ENCODE peak calls at places on chromosomes 12 and 14, in eight cellular contexts. W is vagina, H is right lobe of liver, X is H54, U is K562, P is lower leg skin, K is Peyer's patch, Q is ovary. F is an unnamed sample.

GRCh38 chr12:21852251-21852650 is 77.7 kb upstream of the KCNJ8 start:
- DNase-seq in W (no peak), H (no peak), X (peak; percentile 1), U (no peak), P (no peak), K (no peak), Q (no peak), F (no peak)

GRCh38 chr14:52013984-52014600 is 24.7 kb downstream of the RTRAF start:
- DNase-seq in W (no peak), H (no peak), X (no peak), U (peak; percentile 26), P (no peak), K (no peak), Q (no peak), F (no peak)

GRCh38 chr14:23245282-23245681 is 7.5 kb downstream of the RNF212B start:
- DNase-seq in W (no peak), H (no peak), X (no peak), U (no peak), P (no peak), K (no peak), Q (no peak), F (no peak)

GRCh38 chr12:8127138-8127537 is 3.7 kb downstream of the CLEC4A start:
- DNase-seq in W (no peak), H (no peak), X (no peak), U (no peak), P (no peak), K (no peak), Q (no peak), F (no peak)

GRCh38 chr12:129102233-129102632 is 249.0 kb downstream of the GLT1D1 start:
- DNase-seq in W (no peak), H (no peak), X (no peak), U (no peak), P (no peak), K (no peak), Q (no peak), F (no peak)

GRCh38 chr12:83656004-83656403 is 969.3 kb downstream of the TMTC2 start:
- DNase-seq in W (no peak), H (no peak), X (no peak), U (no peak), P (no peak), K (no peak), Q (no peak), F (no peak)

GRCh38 chr12:92608418-92609091 is 94.2 kb upstream of the PLEKHG7 start:
- DNase-seq in W (no peak), H (no peak), X (no peak), U (peak; percentile 27), P (no peak), K (no peak), Q (no peak), F (peak; percentile 33)

GRCh38 chr12:65505321-65506121 is 227.0 kb downstream of the MSRB3 start:
- DNase-seq in W (no peak), H (no peak), X (no peak), U (no peak), P (no peak), K (no peak), Q (no peak), F (no peak)

GRCh38 chr14:75088566-75089373 is 19.3 kb downstream of the ZC2HC1C start:
- DNase-seq in W (no peak), H (no peak), X (peak; percentile 19), U (peak; percentile 40), P (peak; percentile 49), K (peak; percentile 47), Q (peak; percentile 44), F (peak; percentile 26)

GRCh38 chr14:68789002-68789797 is 3.7 kb downstream of the ZFP36L1 start:
- DNase-seq in W (peak; percentile 93), H (peak; percentile 86), X (no peak), U (peak; percentile 73), P (peak; percentile 87), K (peak; percentile 90), Q (peak; percentile 83), F (no peak)

GRCh38 chr14:50562841-50563240 is 2.9 kb downstream of the ATL1 start:
- DNase-seq in W (no peak), H (no peak), X (no peak), U (no peak), P (no peak), K (no peak), Q (no peak), F (no peak)

GRCh38 chr14:50560929-50561280 is 960 bp downstream of the ATL1 start:
- DNase-seq in W (peak; percentile 91), H (peak; percentile 49), X (peak; percentile 26), U (peak; percentile 5), P (peak; percentile 78), K (peak; percentile 70), Q (peak; percentile 82), F (no peak)

GRCh38 chr14:50559990-50560928 is at the start of gene ATL1:
- DNase-seq in W (peak; percentile 88), H (peak; percentile 50), X (peak; percentile 57), U (peak; percentile 22), P (peak; percentile 58), K (peak; percentile 72), Q (peak; percentile 75), F (peak; percentile 29)
- TF ChIP-seq POLR2A in W (peak; percentile 5), H (no peak), X (no peak), U (no peak), P (no peak), K (no peak), Q (peak; percentile 51), F (no peak)

GRCh38 chr14:55835985-55836384 is 256.0 kb downstream of the KTN1 start:
- DNase-seq in W (no peak), H (no peak), X (no peak), U (no peak), P (no peak), K (no peak), Q (no peak), F (no peak)

GRCh38 chr14:55832974-55833373 is 253.0 kb downstream of the KTN1 start:
- DNase-seq in W (no peak), H (no peak), X (no peak), U (no peak), P (no peak), K (no peak), Q (no peak), F (no peak)

GRCh38 chr14:55837467-55837866 is 257.5 kb downstream of the KTN1 start:
- DNase-seq in W (no peak), H (no peak), X (no peak), U (no peak), P (no peak), K (no peak), Q (no peak), F (no peak)

GRCh38 chr14:55834390-55834789 is 254.4 kb downstream of the KTN1 start:
- DNase-seq in W (no peak), H (no peak), X (no peak), U (no peak), P (no peak), K (no peak), Q (no peak), F (no peak)

DNA sequence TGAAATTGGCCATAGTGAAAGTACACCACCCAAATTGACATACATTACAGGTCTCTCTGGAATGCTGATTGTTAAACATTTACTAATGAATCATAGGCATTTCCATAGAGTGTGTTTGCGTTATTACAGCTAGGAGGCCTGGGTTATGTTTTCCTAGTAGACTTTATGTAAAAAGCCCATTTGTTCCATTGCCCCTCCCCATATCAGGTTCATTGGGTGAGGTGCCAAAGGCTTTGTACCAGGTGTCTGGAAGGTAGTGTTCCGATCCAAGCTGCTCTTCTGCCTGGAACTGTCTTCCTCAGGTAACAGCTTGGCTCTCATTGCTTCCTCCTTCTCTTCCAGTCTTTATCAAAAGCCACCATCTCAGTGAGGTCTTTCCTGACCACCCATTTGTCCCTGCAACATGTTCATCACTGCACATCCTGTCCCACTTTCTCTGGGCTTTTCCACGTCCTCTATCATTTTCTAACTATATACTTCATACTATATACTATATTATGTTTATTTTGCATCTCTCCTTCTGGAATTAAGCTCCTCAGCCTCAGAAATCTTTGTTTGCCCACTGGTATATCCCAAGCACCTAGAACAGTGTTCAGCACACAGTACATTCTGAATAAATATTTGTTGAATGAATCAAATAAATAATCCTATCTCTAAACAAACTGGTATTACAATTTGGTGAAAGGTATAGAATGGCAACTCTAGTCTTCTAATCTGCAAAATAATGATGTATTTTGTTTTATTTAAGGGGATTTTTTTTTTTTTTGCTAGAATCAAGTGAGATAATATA is 252.3 kb downstream of the KTN1 start:
- DNase-seq in W (no peak), H (no peak), X (no peak), U (no peak), P (no peak), K (no peak), Q (no peak), F (no peak)
- TF ChIP-seq POLR2A in W (no peak), H (no peak), X (no peak), U (no peak), P (no peak), K (no peak), Q (no peak), F (no peak)

GRCh38 chr14:65303185-65303901 is 109.2 kb upstream of the FUT8 start:
- DNase-seq in W (no peak), H (no peak), X (peak; percentile 21), U (no peak), P (no peak), K (no peak), Q (no peak), F (no peak)

GRCh38 chr14:65302571-65303184 is 109.9 kb upstream of the FUT8 start:
- DNase-seq in W (no peak), H (no peak), X (no peak), U (no peak), P (no peak), K (peak; percentile 51), Q (no peak), F (no peak)

GRCh38 chr14:65299837-65300236 is 112.7 kb upstream of the FUT8 start:
- DNase-seq in W (no peak), H (no peak), X (no peak), U (no peak), P (no peak), K (no peak), Q (no peak), F (no peak)

GRCh38 chr14:65303902-65304222 is 108.7 kb upstream of the FUT8 start:
- DNase-seq in W (no peak), H (no peak), X (no peak), U (no peak), P (no peak), K (no peak), Q (no peak), F (no peak)

GRCh38 chr14:65301862-65302539 is 110.5 kb upstream of the FUT8 start:
- DNase-seq in W (no peak), H (no peak), X (no peak), U (peak; percentile 58), P (no peak), K (no peak), Q (no peak), F (no peak)
- TF ChIP-seq POLR2A in W (no peak), H (no peak), X (no peak), U (no peak), P (no peak), K (no peak), Q (no peak), F (no peak)

DNA sequence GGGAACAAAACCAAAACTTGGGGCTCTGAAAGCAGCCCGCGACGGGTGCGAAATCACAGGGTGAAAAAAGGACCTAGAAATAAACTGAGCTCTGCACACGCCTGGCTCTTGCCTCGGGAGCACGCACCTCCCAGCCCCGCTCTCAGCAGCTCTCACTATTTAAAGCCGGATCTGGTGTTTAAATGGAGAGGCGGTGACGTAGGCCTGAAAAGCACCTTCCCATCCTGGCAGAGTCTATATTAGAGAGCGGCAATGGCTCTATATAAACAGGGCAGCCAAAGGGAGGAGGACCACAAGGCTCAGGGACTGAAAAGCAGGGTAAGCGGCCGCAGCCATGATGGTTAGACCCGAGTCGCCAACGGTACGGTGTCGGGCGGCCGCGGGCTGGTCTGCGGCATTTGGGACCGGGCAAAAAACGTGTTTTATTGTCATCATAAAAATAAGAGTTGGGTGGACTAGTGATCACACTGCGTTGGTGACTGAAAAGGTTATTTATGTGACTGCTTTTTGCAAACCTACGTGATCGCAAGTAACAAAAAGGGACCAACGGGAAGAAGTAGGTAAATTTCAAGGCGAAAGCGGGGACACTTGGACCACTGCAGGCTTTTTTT is 1.4 kb downstream of the GTF2A1 start:
- DNase-seq in W (peak; percentile 98), H (peak; percentile 95), X (peak; percentile 55), U (peak; percentile 38), P (peak; percentile 96), K (peak; percentile 89), Q (peak; percentile 88), F (peak; percentile 93)
- TF ChIP-seq POLR2A in W (peak; percentile 99), H (peak; percentile 100), X (peak; percentile 86), U (peak; percentile 86), P (no peak), K (peak; percentile 99), Q (peak; percentile 98), F (peak; percentile 97)